ENCODE peak calls at places on chromosomes 12 and 14, in five cellular contexts. S, W, V, I and N are unnamed samples.

GRCh38 chr12:124015791-124016510 is 42.9 kb downstream of the ZNF664 start:
- DNase-seq in S (no peak), W (no peak), V (no peak), I (no peak), N (no peak)

GRCh38 chr14:39977198-39977597 is 545.0 kb upstream of the FBXO33 start:
- DNase-seq in S (no peak), W (no peak), V (no peak), I (no peak), N (no peak)

GRCh38 chr14:54691525-54692260 is 124.8 kb downstream of the SAMD4A start:
- DNase-seq in S (peak), W (no peak), V (peak), I (peak), N (peak)

GRCh38 chr14:67938046-67938445 is 118.5 kb downstream of the RAD51B start:
- DNase-seq in S (no peak), W (no peak), V (no peak), I (no peak), N (no peak)

GRCh38 chr12:30519535-30519934 is 176.1 kb downstream of the IPO8 start:
- DNase-seq in S (no peak), W (no peak), V (no peak), I (no peak), N (no peak)

GRCh38 chr12:75850751-75851462 is 180.7 kb downstream of the PHLDA1 start:
- DNase-seq in S (no peak), W (no peak), V (no peak), I (no peak), N (no peak)

GRCh38 chr14:89400529-89400928 is 16.5 kb downstream of the FOXN3 start:
- DNase-seq in S (no peak), W (no peak), V (no peak), I (no peak), N (no peak)

GRCh38 chr12:67456281-67456918 is 187.2 kb downstream of the CAND1 start:
- DNase-seq in S (no peak), W (no peak), V (no peak), I (no peak), N (no peak)

GRCh38 chr14:55031190-55031589 is 4.2 kb downstream of the SOCS4 start:
- DNase-seq in S (no peak), W (no peak), V (no peak), I (no peak), N (no peak)

GRCh38 chr12:14327717-14328116 is 37.8 kb upstream of the ATF7IP start:
- DNase-seq in S (no peak), W (no peak), V (no peak), I (no peak), N (no peak)

GRCh38 chr14:58912799-58913432 is 275.2 kb downstream of the DACT1 start:
- DNase-seq in S (no peak), W (no peak), V (no peak), I (no peak), N (no peak)

GRCh38 chr14:23281247-23281646 is 4.7 kb downstream of the HOMEZ start:
- DNase-seq in S (no peak), W (no peak), V (no peak), I (no peak), N (no peak)

GRCh38 chr14:96455588-96455987 is 46.6 kb upstream of the PAPOLA start:
- DNase-seq in S (no peak), W (no peak), V (no peak), I (no peak), N (no peak)

GRCh38 chr12:72337382-72337781 is 65.2 kb downstream of the TRHDE start:
- DNase-seq in S (no peak), W (no peak), V (no peak), I (no peak), N (no peak)

GRCh38 chr14:60654303-60654925 is 5.1 kb upstream of the SIX1 start:
- DNase-seq in S (no peak), W (no peak), V (no peak), I (no peak), N (no peak)

GRCh38 chr12:48815281-48816110 is 2.8 kb upstream of the CACNB3 start:
- DNase-seq in S (peak), W (no peak), V (no peak), I (peak), N (peak)

GRCh38 chr14:64465208-64465821 is at the start of gene AKAP5:
- DNase-seq in S (peak), W (no peak), V (peak), I (peak), N (no peak)

GRCh38 chr12:54228471-54228870 is 39.7 kb upstream of the SMUG1 start:
- DNase-seq in S (no peak), W (no peak), V (no peak), I (no peak), N (no peak)

GRCh38 chr12:81942588-81942987 is 183.4 kb upstream of the PPFIA2 start:
- DNase-seq in S (no peak), W (peak), V (no peak), I (no peak), N (no peak)

GRCh38 chr14:20489093-20489994 is 16.0 kb upstream of the RNASE10 start:
- DNase-seq in S (no peak), W (peak), V (no peak), I (no peak), N (no peak)

GRCh38 chr12:124109760-124110159 is 136.7 kb downstream of the ZNF664 start:
- DNase-seq in S (peak), W (peak), V (no peak), I (peak), N (peak)

GRCh38 chr14:101997429-101998336 is 33.3 kb downstream of the DYNC1H1 start:
- DNase-seq in S (no peak), W (no peak), V (no peak), I (no peak), N (no peak)

GRCh38 chr12:107448198-107448597 is 237.4 kb upstream of the PWP1 start:
- DNase-seq in S (peak), W (no peak), V (no peak), I (peak), N (peak)

GRCh38 chr12:119621878-119622277 is 28.3 kb downstream of the TMEM233 start:
- DNase-seq in S (no peak), W (no peak), V (no peak), I (no peak), N (no peak)

GRCh38 chr12:79776111-79776510 is 85.3 kb upstream of the PAWR start:
- DNase-seq in S (no peak), W (no peak), V (no peak), I (no peak), N (no peak)

GRCh38 chr14:105313381-105314286 is 914 bp upstream of the PACS2 start:
- DNase-seq in S (peak), W (no peak), V (no peak), I (no peak), N (no peak)

GRCh38 chr12:55974308-55974724 is 438 bp downstream of the RAB5B start:
- DNase-seq in S (peak), W (no peak), V (no peak), I (no peak), N (no peak)

GRCh38 chr14:67491285-67491684 is 2.8 kb upstream of the TMEM229B start:
- DNase-seq in S (no peak), W (no peak), V (no peak), I (no peak), N (no peak)

GRCh38 chr12:109517619-109518018 is 40.2 kb downstream of the UBE3B start:
- DNase-seq in S (no peak), W (no peak), V (no peak), I (no peak), N (no peak)

GRCh38 chr12:123845881-123846280 is 83.8 kb downstream of the DNAH10 start:
- DNase-seq in S (no peak), W (no peak), V (no peak), I (no peak), N (no peak)

GRCh38 chr12:12560587-12561304 is 1.9 kb downstream of the DUSP16 start:
- DNase-seq in S (no peak), W (peak), V (no peak), I (peak), N (no peak)

DNA sequence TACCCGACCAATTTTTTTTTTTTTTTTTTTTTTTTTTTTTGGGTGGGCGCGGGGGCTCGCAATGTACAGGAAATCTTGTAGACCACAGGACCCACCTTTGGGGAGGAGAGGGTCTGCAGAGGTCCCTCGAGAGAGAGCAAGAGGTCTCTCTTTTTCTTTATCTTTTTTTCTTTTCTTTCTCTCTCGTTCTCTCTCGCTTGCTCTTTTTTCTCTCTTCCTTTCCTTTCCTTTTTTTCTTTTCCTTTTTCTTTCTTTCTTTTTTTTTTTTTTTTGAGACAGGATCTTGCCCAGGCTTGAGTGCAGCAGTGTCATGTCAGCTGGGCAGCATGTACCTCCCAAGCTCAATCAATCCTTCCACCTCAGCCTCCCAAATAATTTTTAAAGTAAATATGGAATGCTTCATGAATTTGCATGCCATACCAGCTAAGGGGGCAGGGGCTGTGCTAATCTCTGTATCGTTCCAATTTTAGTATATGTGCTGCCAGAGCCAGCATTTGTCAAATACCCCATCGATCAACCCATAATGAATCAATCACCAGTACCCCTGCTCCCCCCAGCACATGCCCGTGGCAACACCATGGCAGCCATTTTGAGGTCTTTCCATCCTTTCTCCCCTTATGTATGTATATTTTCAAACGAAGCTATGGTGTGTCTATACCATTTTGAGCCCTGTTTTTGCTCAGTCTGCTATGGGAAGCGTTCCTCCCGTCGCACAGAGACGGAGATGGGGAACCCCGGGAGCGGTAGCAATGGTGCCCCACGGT is 9.3 kb downstream of the PAPLN start:
- DNase-seq in S (no peak), W (no peak), V (no peak), I (no peak), N (no peak)
- TF ChIP-seq ATF3 in S (no peak), W (no peak), V (no peak), I (no peak), N (no peak)

GRCh38 chr12:27176765-27177164 is 67.3 kb upstream of the STK38L start:
- DNase-seq in S (no peak), W (no peak), V (no peak), I (no peak), N (no peak)
- TF ChIP-seq ATF3 in S (no peak), W (no peak), V (no peak), I (no peak), N (no peak)

DNA sequence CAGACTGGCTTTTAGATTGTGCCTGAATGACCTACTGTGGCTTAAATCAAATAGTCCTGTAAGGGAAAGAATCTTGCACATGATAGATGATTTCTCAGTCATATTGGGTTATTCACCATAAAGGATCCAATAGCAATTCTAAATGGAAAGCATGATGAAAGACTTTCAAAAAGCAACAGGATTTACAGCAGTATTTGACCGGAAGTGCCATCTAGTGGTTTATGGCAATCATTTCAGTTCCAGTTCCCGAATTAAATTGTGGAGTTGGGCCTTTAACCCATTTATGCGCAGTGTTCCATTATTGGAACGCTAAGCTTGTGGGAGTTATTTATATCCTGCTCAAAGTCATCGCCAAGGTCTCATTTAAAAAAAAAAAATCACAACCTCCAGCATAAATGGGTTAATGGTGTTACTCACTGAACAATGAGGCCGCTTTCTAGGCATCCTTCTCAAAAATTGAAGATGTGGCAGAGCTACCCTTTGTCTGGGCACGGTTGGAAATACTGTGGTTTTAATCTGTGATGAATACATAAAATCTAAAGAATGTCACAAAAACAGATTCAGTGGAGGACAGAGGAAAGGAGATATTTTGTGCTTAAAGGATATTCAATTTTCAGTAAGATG is 60.8 kb upstream of the REP15 start:
- DNase-seq in S (no peak), W (no peak), V (no peak), I (no peak), N (peak)
- TF ChIP-seq ATF3 in S (no peak), W (no peak), V (no peak), I (no peak), N (peak)

GRCh38 chr12:131098178-131098981 is 144.7 kb downstream of the ADGRD1 start:
- DNase-seq in S (peak), W (no peak), V (no peak), I (no peak), N (no peak)
- TF ChIP-seq ATF3 in S (no peak), W (no peak), V (no peak), I (no peak), N (no peak)

DNA sequence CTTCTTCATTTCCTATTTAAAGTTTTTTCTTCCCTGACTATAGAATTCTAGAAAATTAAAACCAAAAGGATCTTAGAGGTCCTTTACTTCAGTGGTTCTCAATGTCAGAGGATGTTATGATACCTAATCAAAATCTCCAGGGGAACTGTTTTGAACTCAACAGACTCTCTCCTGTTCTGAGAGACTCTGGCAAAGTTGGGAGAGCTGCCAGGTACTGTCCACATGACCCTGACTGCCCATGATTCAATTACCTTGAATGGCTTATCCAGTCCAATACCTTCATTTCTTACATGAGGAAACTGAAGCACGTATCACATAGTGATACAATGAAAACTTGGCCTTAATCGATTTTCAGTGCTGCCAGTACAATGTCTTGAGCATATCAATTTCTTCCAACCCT is 16.6 kb downstream of the ALKBH1 start:
- DNase-seq in S (no peak), W (no peak), V (no peak), I (no peak), N (no peak)
- TF ChIP-seq ATF3 in S (no peak), W (no peak), V (no peak), I (no peak), N (no peak)

GRCh38 chr14:84127430-84127829 is 1402.5 kb upstream of the FLRT2 start:
- DNase-seq in S (no peak), W (no peak), V (no peak), I (no peak), N (no peak)

GRCh38 chr14:84131924-84132323 is 1398.0 kb upstream of the FLRT2 start:
- DNase-seq in S (no peak), W (no peak), V (no peak), I (no peak), N (no peak)

GRCh38 chr14:84128025-84128424 is 1401.9 kb upstream of the FLRT2 start:
- DNase-seq in S (no peak), W (no peak), V (no peak), I (no peak), N (no peak)

DNA sequence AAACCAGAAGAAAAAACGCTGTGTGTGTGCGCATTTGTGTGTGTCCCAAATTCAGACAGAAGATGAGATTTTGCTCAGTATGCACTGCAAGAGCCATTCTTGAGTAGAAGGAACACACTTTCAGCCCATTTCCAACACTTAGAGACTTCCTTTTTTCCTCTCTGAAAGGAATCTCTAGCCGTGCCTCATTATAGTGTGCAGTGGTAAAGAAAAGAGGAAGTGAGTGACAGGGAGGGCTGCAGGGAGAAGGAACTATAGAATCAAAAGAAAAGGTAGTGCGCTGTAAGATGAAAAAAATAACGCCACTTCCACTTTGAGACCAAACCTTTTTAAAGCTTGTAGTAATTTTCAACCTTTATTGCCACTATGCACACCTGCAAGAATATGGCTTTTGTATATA is 1400.9 kb upstream of the FLRT2 start:
- DNase-seq in S (no peak), W (no peak), V (no peak), I (no peak), N (no peak)
- TF ChIP-seq ATF3 in S (no peak), W (no peak), V (no peak), I (no peak), N (no peak)

DNA sequence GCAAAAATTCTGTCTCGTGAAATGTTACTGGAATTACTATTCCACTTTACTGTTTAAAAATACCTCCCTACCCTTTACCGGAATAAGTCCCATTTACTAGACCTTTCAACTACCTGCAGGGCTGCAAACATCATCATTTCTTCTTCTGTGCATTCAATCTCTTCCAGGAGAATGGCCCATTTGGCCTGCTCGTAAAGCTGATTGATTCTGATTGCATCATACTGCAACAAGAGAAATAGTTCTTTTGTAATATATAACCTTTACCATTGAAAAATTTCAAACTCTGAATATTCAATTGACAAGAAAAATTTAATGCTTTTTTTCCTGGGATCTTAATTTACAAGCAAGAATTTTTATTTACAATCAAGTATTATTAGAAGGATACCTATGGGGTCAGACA is 72.4 kb downstream of the FERMT2 start:
- DNase-seq in S (no peak), W (no peak), V (no peak), I (no peak), N (no peak)
- TF ChIP-seq ATF3 in S (no peak), W (no peak), V (no peak), I (no peak), N (no peak)

GRCh38 chr14:42113358-42114070 is 506.8 kb downstream of the LRFN5 start:
- DNase-seq in S (no peak), W (no peak), V (no peak), I (no peak), N (no peak)

GRCh38 chr14:42111355-42111754 is 504.7 kb downstream of the LRFN5 start:
- DNase-seq in S (no peak), W (no peak), V (no peak), I (no peak), N (no peak)

GRCh38 chr14:42112108-42112507 is 505.4 kb downstream of the LRFN5 start:
- DNase-seq in S (no peak), W (no peak), V (no peak), I (no peak), N (no peak)

GRCh38 chr14:42110167-42110566 is 503.5 kb downstream of the LRFN5 start:
- DNase-seq in S (no peak), W (no peak), V (no peak), I (no peak), N (no peak)
- TF ChIP-seq ATF3 in S (no peak), W (no peak), V (no peak), I (no peak), N (no peak)

GRCh38 chr12:69641546-69641945 is 30.8 kb upstream of the LRRC10 start:
- DNase-seq in S (no peak), W (no peak), V (no peak), I (no peak), N (no peak)

GRCh38 chr12:69645031-69645430 is 34.3 kb upstream of the LRRC10 start:
- DNase-seq in S (no peak), W (no peak), V (no peak), I (no peak), N (no peak)

GRCh38 chr12:69642531-69642930 is 31.8 kb upstream of the LRRC10 start:
- DNase-seq in S (no peak), W (no peak), V (no peak), I (no peak), N (no peak)

GRCh38 chr12:69644516-69644915 is 33.8 kb upstream of the LRRC10 start:
- DNase-seq in S (no peak), W (no peak), V (no peak), I (no peak), N (no peak)

GRCh38 chr12:69639400-69640016 is 28.8 kb upstream of the LRRC10 start:
- DNase-seq in S (peak), W (peak), V (peak), I (peak), N (peak)
- TF ChIP-seq ATF3 in S (no peak), W (no peak), V (no peak), I (no peak), N (no peak)